ENCODE peak calls at places on chromosomes 3 and 15, in ten cellular contexts. D is DND-41, Z is uterus, Y is upper lobe of right lung, L is colonic mucosa, V is tibial artery, H is astrocyte, E is transverse colon, T is spleen, X is A549. U is an unnamed sample.

GRCh38 chr15:89356634-89357298 is 22.1 kb upstream of the POLG start:
- DNase-seq in D (no peak), Z (no peak), Y (no peak), L (no peak), V (no peak), H (no peak), E (no peak), T (peak), X (peak), U (no peak)

GRCh38 chr3:30952786-30953185 is 58.3 kb upstream of the GADL1 start:
- DNase-seq in D (no peak), Z (no peak), Y (no peak), L (no peak), V (no peak), H (peak), E (no peak), T (no peak), X (no peak), U (no peak)

GRCh38 chr15:66780172-66780972 is 78.3 kb downstream of the SMAD6 start:
- DNase-seq in D (peak), Z (peak), Y (no peak), L (peak), V (peak), H (peak), E (peak), T (no peak), X (peak), U (no peak)

GRCh38 chr3:33006571-33007286 is 55.3 kb downstream of the CCR4 start:
- DNase-seq in D (no peak), Z (no peak), Y (no peak), L (no peak), V (no peak), H (peak), E (no peak), T (no peak), X (no peak), U (no peak)

GRCh38 chr3:55333923-55334322 is 153.2 kb downstream of the WNT5A start:
- DNase-seq in D (no peak), Z (no peak), Y (no peak), L (no peak), V (no peak), H (peak), E (no peak), T (no peak), X (no peak), U (no peak)

GRCh38 chr3:113018461-113019181 is 27.8 kb downstream of the GTPBP8 start:
- DNase-seq in D (no peak), Z (no peak), Y (no peak), L (no peak), V (no peak), H (peak), E (no peak), T (no peak), X (no peak), U (no peak)

GRCh38 chr15:88220443-88221186 is 35.9 kb downstream of the NTRK3 start:
- DNase-seq in D (no peak), Z (no peak), Y (no peak), L (no peak), V (no peak), H (no peak), E (no peak), T (no peak), X (no peak), U (no peak)

GRCh38 chr3:38006031-38006430 is 15.4 kb downstream of the VILL start:
- DNase-seq in D (no peak), Z (no peak), Y (peak), L (no peak), V (no peak), H (no peak), E (no peak), T (peak), X (no peak), U (no peak)

GRCh38 chr15:100263031-100263430 is 78.7 kb downstream of the ADAMTS17 start:
- DNase-seq in D (no peak), Z (no peak), Y (no peak), L (peak), V (no peak), H (no peak), E (no peak), T (no peak), X (no peak), U (no peak)

GRCh38 chr3:105801397-105801796 is 67.4 kb downstream of the CBLB start:
- DNase-seq in D (no peak), Z (no peak), Y (no peak), L (no peak), V (no peak), H (peak), E (no peak), T (no peak), X (no peak), U (no peak)

GRCh38 chr3:105793040-105793439 is 75.8 kb downstream of the CBLB start:
- DNase-seq in D (no peak), Z (no peak), Y (no peak), L (no peak), V (no peak), H (peak), E (no peak), T (no peak), X (no peak), U (no peak)

GRCh38 chr3:105800320-105800719 is 68.5 kb downstream of the CBLB start:
- DNase-seq in D (no peak), Z (no peak), Y (no peak), L (no peak), V (no peak), H (no peak), E (no peak), T (no peak), X (no peak), U (no peak)

GRCh38 chr3:105802073-105802706 is 66.6 kb downstream of the CBLB start:
- DNase-seq in D (no peak), Z (no peak), Y (no peak), L (no peak), V (no peak), H (no peak), E (no peak), T (no peak), X (no peak), U (no peak)

DNA sequence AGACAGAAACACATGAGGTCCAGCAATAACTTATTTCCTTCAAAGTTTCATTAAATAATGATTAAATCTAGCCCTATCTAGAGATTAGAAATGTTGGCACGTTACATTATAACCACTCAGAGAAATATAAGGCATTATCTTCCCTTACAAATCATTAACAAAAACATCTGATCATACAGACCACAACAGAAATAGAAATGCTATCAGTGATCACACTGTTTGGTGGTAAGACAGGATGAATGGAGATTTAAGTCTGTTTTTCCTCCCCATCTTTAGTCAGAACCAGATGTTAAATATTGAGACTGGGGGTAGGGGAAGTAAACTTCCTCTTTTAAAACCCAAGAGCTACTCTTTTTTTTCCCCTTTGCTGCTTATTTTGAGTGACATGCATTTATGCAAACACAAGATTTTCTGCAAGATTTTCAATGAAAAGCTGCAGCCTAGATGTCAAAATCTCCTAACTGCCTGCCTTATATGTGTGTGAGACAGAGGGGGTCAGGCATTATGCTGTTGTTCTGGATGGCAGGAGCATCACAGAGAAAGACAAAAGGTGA is 70.4 kb downstream of the CBLB start:
- DNase-seq in D (no peak), Z (no peak), Y (no peak), L (no peak), V (no peak), H (peak), E (no peak), T (no peak), X (no peak), U (no peak)
- H3K27ac ChIP-seq in D (no peak), Z (no peak), Y (no peak), L (no peak), V (no peak), H (no peak), E (no peak), T (peak), X (no peak), U (no peak)

GRCh38 chr15:67882487-67883227 is 42.8 kb upstream of the RNU6-1 start:
- DNase-seq in D (peak), Z (peak), Y (no peak), L (no peak), V (no peak), H (no peak), E (no peak), T (no peak), X (no peak), U (no peak)

GRCh38 chr15:67884514-67885225 is 44.8 kb upstream of the RNU6-1 start:
- DNase-seq in D (peak), Z (peak), Y (peak), L (peak), V (peak), H (peak), E (peak), T (peak), X (peak), U (peak)

GRCh38 chr15:67885848-67886247 is 46.0 kb upstream of the RNU6-1 start:
- DNase-seq in D (no peak), Z (no peak), Y (no peak), L (no peak), V (no peak), H (no peak), E (no peak), T (no peak), X (no peak), U (no peak)

GRCh38 chr15:67883228-67883773 is 43.5 kb upstream of the RNU6-1 start:
- DNase-seq in D (peak), Z (no peak), Y (no peak), L (no peak), V (no peak), H (no peak), E (no peak), T (no peak), X (no peak), U (no peak)

GRCh38 chr15:67884009-67884408 is 44.2 kb upstream of the RNU6-1 start:
- DNase-seq in D (no peak), Z (no peak), Y (no peak), L (no peak), V (no peak), H (no peak), E (no peak), T (no peak), X (no peak), U (no peak)
- H3K4me3 ChIP-seq in D (no peak), Z (peak), Y (peak), L (peak), V (peak), H (peak), E (peak), T (no peak), X (peak), U (peak)

DNA sequence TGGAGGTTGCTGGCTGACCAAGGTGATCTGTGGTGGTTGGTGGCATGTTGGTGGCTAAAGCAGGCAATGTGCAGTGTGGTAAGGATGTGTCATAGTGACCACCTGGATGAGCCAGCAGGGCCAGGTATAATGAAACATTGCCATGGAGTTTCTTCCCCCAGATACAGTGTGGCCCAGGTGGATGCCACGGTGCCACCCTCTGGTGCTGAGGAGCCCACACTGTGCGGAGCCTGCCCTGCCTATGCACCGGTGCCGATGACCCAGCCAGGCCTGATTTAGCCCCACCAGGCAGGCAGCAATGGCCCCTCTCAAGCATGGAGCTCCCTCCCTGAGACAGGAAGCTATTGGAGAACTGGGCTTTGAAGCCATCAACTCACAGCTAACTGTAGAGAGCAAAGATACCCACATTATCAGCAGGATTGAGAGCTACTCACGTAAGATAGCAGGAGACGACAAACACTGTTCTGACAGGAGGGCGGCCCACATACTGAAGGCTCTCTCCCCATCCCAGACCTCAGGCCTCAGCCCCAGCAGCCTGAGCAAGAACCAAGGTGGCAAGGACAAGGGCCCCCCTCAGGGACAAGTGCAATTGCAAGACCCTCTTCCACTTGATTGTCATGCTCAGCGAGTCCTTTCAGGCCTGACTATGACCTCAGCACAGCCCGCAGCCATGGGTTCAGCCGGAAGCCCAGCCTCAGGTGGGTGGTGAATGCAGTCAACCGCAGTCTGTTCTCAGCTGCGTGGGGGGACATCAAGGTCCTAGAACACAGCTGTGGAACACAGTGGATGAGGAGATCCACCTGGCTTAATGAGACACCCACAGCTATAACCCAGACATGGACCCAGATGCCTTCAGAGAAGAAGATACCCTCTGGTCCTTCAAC is 82.8 kb upstream of the CDV3 start:
- DNase-seq in D (no peak), Z (no peak), Y (no peak), L (no peak), V (no peak), H (no peak), E (peak), T (peak), X (no peak), U (no peak)
- TF ChIP-seq CTCF in D (no peak), Z (no peak), Y (no peak), L (no peak), V (no peak), H (no peak), E (no peak), T (no peak), X (no peak), U (no peak)

GRCh38 chr15:65327651-65328393 is 23.3 kb downstream of the RNU5B-1 start:
- DNase-seq in D (no peak), Z (no peak), Y (no peak), L (no peak), V (no peak), H (no peak), E (no peak), T (peak), X (no peak), U (no peak)
- H3K27ac ChIP-seq in D (no peak), Z (no peak), Y (no peak), L (no peak), V (no peak), H (no peak), E (no peak), T (no peak), X (no peak), U (no peak)

DNA sequence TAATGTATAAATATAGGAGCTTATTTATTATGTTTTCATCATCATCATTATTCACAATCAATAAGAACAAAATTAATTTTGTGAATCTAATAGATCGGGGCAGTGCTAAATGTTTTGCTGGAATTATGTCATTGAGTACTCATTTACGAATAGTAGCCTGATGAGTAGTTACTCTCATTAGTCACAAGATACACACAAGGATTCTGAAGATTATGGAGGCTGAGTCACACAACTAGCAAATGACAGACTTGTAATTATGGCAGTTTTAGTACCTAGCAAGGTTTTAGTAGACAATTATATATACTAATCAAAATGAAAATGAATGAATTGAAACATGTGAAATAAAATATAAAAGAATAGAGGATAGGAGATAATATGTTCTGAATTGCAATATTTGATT is 954.2 kb downstream of the CADM2 start:
- DNase-seq in D (no peak), Z (no peak), Y (no peak), L (no peak), V (no peak), H (peak), E (no peak), T (no peak), X (no peak), U (no peak)
- H3K4me3 ChIP-seq in D (no peak), Z (no peak), Y (no peak), L (no peak), V (no peak), H (no peak), E (no peak), T (no peak), X (no peak), U (no peak)

DNA sequence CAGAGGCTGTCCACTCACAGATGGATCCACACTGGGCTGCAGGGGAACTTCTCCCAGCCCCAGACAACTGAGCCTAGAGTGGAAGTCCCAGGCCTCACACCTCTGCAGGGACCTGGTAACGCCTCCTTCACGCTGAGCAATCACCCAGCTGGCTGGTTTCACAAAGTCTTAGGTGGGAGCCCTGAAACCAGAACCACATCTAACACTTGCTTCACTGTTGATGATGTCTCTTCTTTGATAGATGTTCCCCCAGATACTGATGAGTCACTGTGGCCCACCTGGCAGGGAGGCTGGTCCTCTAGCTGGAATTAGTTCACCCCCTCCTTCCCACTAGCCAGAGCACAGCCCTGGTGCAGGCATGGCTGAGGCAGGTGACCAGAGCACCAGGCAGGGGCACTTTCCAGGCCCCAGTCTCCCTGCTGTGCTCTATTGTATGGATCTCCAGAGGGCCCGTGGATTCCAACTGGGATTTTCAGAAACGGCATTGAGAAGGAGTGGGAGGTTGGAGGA is 33.5 kb downstream of the MYL3 start:
- DNase-seq in D (peak), Z (no peak), Y (no peak), L (no peak), V (no peak), H (no peak), E (no peak), T (no peak), X (no peak), U (no peak)
- TF ChIP-seq CTCF in D (no peak), Z (no peak), Y (no peak), L (no peak), V (no peak), H (no peak), E (no peak), T (no peak), X (no peak), U (no peak)

GRCh38 chr15:74227968-74228722 is 8.0 kb upstream of the CCDC33 start:
- DNase-seq in D (no peak), Z (no peak), Y (no peak), L (peak), V (no peak), H (no peak), E (peak), T (no peak), X (no peak), U (no peak)
- H3K27ac ChIP-seq in D (no peak), Z (no peak), Y (no peak), L (no peak), V (no peak), H (no peak), E (peak), T (no peak), X (no peak), U (no peak)

GRCh38 chr3:65259946-65260345 is 572.1 kb upstream of the ADAMTS9 start:
- DNase-seq in D (no peak), Z (no peak), Y (no peak), L (no peak), V (no peak), H (no peak), E (no peak), T (no peak), X (no peak), U (no peak)

GRCh38 chr3:65268411-65268810 is 580.6 kb upstream of the ADAMTS9 start:
- DNase-seq in D (no peak), Z (no peak), Y (no peak), L (no peak), V (no peak), H (peak), E (no peak), T (no peak), X (no peak), U (no peak)

GRCh38 chr3:65265511-65265910 is 577.7 kb upstream of the ADAMTS9 start:
- DNase-seq in D (no peak), Z (no peak), Y (no peak), L (no peak), V (no peak), H (peak), E (no peak), T (no peak), X (no peak), U (no peak)

GRCh38 chr3:65265942-65266341 is 578.1 kb upstream of the ADAMTS9 start:
- DNase-seq in D (no peak), Z (no peak), Y (no peak), L (no peak), V (no peak), H (peak), E (no peak), T (no peak), X (no peak), U (no peak)

GRCh38 chr3:65262554-65262953 is 574.8 kb upstream of the ADAMTS9 start:
- DNase-seq in D (no peak), Z (no peak), Y (no peak), L (no peak), V (no peak), H (peak), E (no peak), T (no peak), X (no peak), U (no peak)
- H3K4me3 ChIP-seq in D (no peak), Z (no peak), Y (no peak), L (no peak), V (no peak), H (no peak), E (no peak), T (no peak), X (no peak), U (no peak)

GRCh38 chr3:18556001-18556408 is 130.9 kb upstream of the SATB1 start:
- DNase-seq in D (no peak), Z (no peak), Y (no peak), L (no peak), V (no peak), H (no peak), E (no peak), T (no peak), X (no peak), U (no peak)

GRCh38 chr3:18562364-18563154 is 137.4 kb upstream of the SATB1 start:
- DNase-seq in D (no peak), Z (no peak), Y (no peak), L (no peak), V (no peak), H (no peak), E (no peak), T (no peak), X (no peak), U (no peak)

GRCh38 chr3:18556503-18556902 is 131.4 kb upstream of the SATB1 start:
- DNase-seq in D (peak), Z (no peak), Y (no peak), L (no peak), V (no peak), H (peak), E (no peak), T (no peak), X (no peak), U (no peak)

GRCh38 chr3:18558526-18558925 is 133.4 kb upstream of the SATB1 start:
- DNase-seq in D (no peak), Z (no peak), Y (no peak), L (no peak), V (no peak), H (no peak), E (no peak), T (no peak), X (no peak), U (no peak)

GRCh38 chr3:18559323-18559972 is 134.3 kb upstream of the SATB1 start:
- DNase-seq in D (peak), Z (no peak), Y (no peak), L (peak), V (no peak), H (peak), E (peak), T (no peak), X (peak), U (no peak)
- TF ChIP-seq CTCF in D (peak), Z (peak), Y (peak), L (peak), V (peak), H (peak), E (peak), T (peak), X (peak), U (no peak)

U was measured in coronary artery.